ENCODE peak calls at places on chromosomes 7 and 10, in five cellular contexts. K is cardiac muscle cell, Z is neuronal stem cell, E is breast epithelium, S is esophagus squamous epithelium. H is an unnamed sample.

GRCh38 chr10:103397191-103397825 is 882 bp downstream of the PDCD11 start:
- DNase-seq in K (peak; percentile 4), Z (no peak), E (no peak), S (no peak), H (no peak)

GRCh38 chr7:128944487-128945236 is 6.9 kb downstream of the IRF5 start:
- DNase-seq in K (no peak), Z (no peak), E (no peak), S (no peak), H (no peak)

GRCh38 chr10:18607503-18607902 is 43.9 kb downstream of the NSUN6 start:
- DNase-seq in K (peak; percentile 89), Z (no peak), E (no peak), S (no peak), H (no peak)

GRCh38 chr7:104926189-104926904 is 87.7 kb upstream of the KMT2E start:
- DNase-seq in K (no peak), Z (no peak), E (no peak), S (no peak), H (no peak)

GRCh38 chr10:97764519-97764931 is 7.3 kb downstream of the SFRP5 start:
- DNase-seq in K (no peak), Z (no peak), E (no peak), S (no peak), H (no peak)

GRCh38 chr7:1847260-1848001 is 177.4 kb downstream of the ELFN1 start:
- DNase-seq in K (no peak), Z (no peak), E (no peak), S (no peak), H (no peak)

GRCh38 chr7:99848420-99849216 is 20.8 kb downstream of the CYP3A43 start:
- DNase-seq in K (no peak), Z (no peak), E (no peak), S (no peak), H (no peak)

GRCh38 chr7:97466999-97467398 is 264.9 kb upstream of the TAC1 start:
- DNase-seq in K (no peak), Z (no peak), E (no peak), S (no peak), H (no peak)

GRCh38 chr7:130971297-130971696 is 237.3 kb upstream of the KLF14 start:
- DNase-seq in K (no peak), Z (no peak), E (no peak), S (no peak), H (no peak)

GRCh38 chr10:129969528-129970264 is 5.6 kb upstream of the EBF3 start:
- DNase-seq in K (no peak), Z (peak; percentile 24), E (no peak), S (no peak), H (no peak)

GRCh38 chr7:157769016-157769869 is 432.4 kb downstream of the DNAJB6 start:
- DNase-seq in K (no peak), Z (peak; percentile 21), E (no peak), S (no peak), H (no peak)

GRCh38 chr7:120554960-120555571 is 282.1 kb downstream of the KCND2 start:
- DNase-seq in K (peak; percentile 78), Z (peak; percentile 45), E (no peak), S (no peak), H (no peak)

GRCh38 chr7:75734586-75735047 is 4.1 kb downstream of the HIP1 start:
- DNase-seq in K (peak; percentile 50), Z (no peak), E (no peak), S (no peak), H (no peak)

GRCh38 chr10:37976091-37976879 is at the start of gene ZNF25:
- DNase-seq in K (peak; percentile 99), Z (peak; percentile 99), E (peak; percentile 99), S (peak; percentile 88), H (peak; percentile 83)

GRCh38 chr10:72146559-72147323 is 58.4 kb upstream of the SPOCK2 start:
- DNase-seq in K (peak; percentile 19), Z (no peak), E (no peak), S (no peak), H (no peak)

GRCh38 chr10:79349072-79349491 is 1.8 kb downstream of the PPIF start:
- DNase-seq in K (no peak), Z (no peak), E (no peak), S (no peak), H (no peak)

GRCh38 chr7:8442295-8442813 is 8.9 kb downstream of the NXPH1 start:
- DNase-seq in K (no peak), Z (no peak), E (no peak), S (no peak), H (no peak)

GRCh38 chr10:48608279-48608681 is 3.4 kb upstream of the ARHGAP22 start:
- DNase-seq in K (peak; percentile 48), Z (no peak), E (no peak), S (no peak), H (peak; percentile 2)

GRCh38 chr10:36393800-36394199 is 731.6 kb upstream of the ANKRD30A start:
- DNase-seq in K (no peak), Z (no peak), E (no peak), S (no peak), H (no peak)

GRCh38 chr7:127396184-127396583 is 3.7 kb upstream of the ZNF800 start:
- DNase-seq in K (peak; percentile 46), Z (no peak), E (no peak), S (no peak), H (no peak)

GRCh38 chr10:131180941-131181855 is 130.3 kb downstream of the TCERG1L start:
- DNase-seq in K (no peak), Z (no peak), E (no peak), S (no peak), H (no peak)

GRCh38 chr7:24685706-24686105 is 71.6 kb downstream of the GSDME start:
- DNase-seq in K (no peak), Z (no peak), E (no peak), S (no peak), H (no peak)

GRCh38 chr7:88202278-88202677 is 17.6 kb downstream of the SRI start:
- DNase-seq in K (no peak), Z (no peak), E (no peak), S (no peak), H (no peak)

GRCh38 chr10:5971315-5971832 is 6.0 kb downstream of the IL15RA start:
- DNase-seq in K (peak; percentile 75), Z (no peak), E (peak; percentile 18), S (no peak), H (no peak)

GRCh38 chr10:72124984-72125383 is 36.6 kb upstream of the SPOCK2 start:
- DNase-seq in K (peak; percentile 14), Z (no peak), E (no peak), S (no peak), H (no peak)

GRCh38 chr7:132226046-132226590 is 350.2 kb downstream of the PLXNA4 start:
- DNase-seq in K (no peak), Z (no peak), E (no peak), S (no peak), H (no peak)

GRCh38 chr7:78473011-78473410 is 674.4 kb downstream of the PHTF2 start:
- DNase-seq in K (no peak), Z (no peak), E (no peak), S (no peak), H (no peak)

GRCh38 chr7:147607151-147607800 is 983.3 kb upstream of the C7orf33 start:
- DNase-seq in K (no peak), Z (peak; percentile 37), E (no peak), S (no peak), H (no peak)
- H3K4me3 ChIP-seq in K (no peak overlapping the region), Z (no peak overlapping the region), E (no peak overlapping the region), S (no peak overlapping the region), H (no peak overlapping the region)

DNA sequence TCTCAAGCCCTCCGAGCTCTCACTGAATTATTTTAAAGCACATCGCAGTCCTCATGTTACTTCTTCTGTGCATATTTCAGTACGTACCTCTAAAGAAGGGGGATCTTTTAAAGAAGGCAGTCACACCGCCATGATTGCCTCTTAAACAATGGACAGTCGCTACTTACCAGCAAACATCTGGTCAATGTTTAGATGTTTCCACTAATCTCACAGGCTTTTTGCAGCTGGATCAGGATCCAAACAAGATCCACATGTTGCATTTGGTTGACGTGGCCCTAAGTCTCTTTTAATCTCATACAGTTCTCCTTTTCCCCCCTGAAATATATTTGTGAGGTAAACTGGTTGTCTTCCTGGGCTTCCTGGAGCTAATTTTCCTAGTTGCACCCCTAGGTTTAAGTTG is 50.0 kb downstream of the PRF1 start:
- DNase-seq in K (no peak), Z (no peak), E (no peak), S (no peak), H (no peak)
- H3K36me3 ChIP-seq in K (no peaks in the 10 kb centered on the region), Z (no peaks in the 10 kb centered on the region), E (no peaks in the 10 kb centered on the region), S (no peaks in the 10 kb centered on the region), H (no peaks in the 10 kb centered on the region)

DNA sequence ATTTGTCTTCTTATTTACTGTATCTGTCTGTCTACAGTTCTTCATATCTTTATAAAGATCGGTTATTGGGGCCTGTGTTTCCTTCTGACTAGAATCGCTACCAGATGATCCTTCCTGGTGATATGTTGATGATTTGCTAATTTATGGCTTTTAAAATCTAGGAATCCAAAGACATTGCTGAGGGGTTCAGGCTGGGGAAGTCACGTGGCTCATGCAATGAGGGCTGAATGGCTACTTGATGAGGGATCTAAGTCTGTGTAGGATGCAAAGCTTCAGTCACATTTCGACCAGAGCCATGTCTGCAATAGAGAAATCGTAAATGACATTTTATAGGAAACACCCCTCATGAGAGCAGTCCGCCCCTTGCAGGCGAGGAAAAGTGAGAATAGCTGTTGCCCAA is 536.2 kb downstream of the KCNMA1 start:
- DNase-seq in K (no peak), Z (no peak), E (no peak), S (no peak), H (no peak)
- H3K4me3 ChIP-seq in K (no peak overlapping the region), Z (no peak overlapping the region), E (no peak overlapping the region), S (no peak overlapping the region), H (no peak overlapping the region)

DNA sequence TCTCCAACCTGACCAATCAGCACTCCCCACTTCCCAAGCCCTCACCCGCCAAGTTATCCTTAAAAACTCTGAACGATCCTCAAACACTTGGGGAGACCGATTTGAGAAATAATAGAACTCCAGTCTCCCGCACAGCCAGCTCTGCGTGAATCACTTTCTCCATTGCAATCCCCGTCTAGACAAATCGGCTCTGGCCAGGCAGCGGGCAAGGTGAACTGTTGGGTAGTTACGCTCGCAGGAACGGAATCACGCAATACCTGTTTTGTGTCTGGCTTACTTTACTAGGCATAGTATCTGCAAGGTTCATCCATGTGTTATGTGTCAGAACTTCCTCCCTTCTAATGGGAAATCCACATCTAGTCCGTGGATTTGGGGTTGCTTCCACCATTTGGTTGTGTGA is 271.7 kb downstream of the ZMYND11 start:
- DNase-seq in K (no peak), Z (no peak), E (no peak), S (no peak), H (no peak)
- H3K36me3 ChIP-seq in K (peaks cover 5% of the 10 kb centered on the region), Z (peaks cover 73% of the 10 kb centered on the region), E (no peaks in the 10 kb centered on the region), S (no peaks in the 10 kb centered on the region), H (peaks cover 9% of the 10 kb centered on the region)